ENCODE peak calls at places on chromosomes 1 and 21, in nine cellular contexts. One of them, this sample, is unnamed.
A peak's percentile ranks its signal among the peaks of the same experiment; 100 is the strongest.

GRCh38 chr1:86154581-86155060 is 2.0 kb downstream of the COL24A1 start:
- DNase-seq in spleen: peak; percentile 71
- DNase-seq in endothelial cell of umbilical vein: no peak
- DNase-seq in neural progenitor cell: peak; percentile 54
- DNase-seq in OCI-LY7: no peak
- DNase-seq in AG10803: peak; percentile 86
- DNase-seq in fibroblast of mammary gland: peak; percentile 28
- DNase-seq in transverse colon: no peak
- DNase-seq in AG09309: peak; percentile 73
- DNase-seq in this sample: no peak

GRCh38 chr1:185396126-185396525 is 79.1 kb upstream of the IVNS1ABP start:
- DNase-seq in spleen: no peak
- DNase-seq in endothelial cell of umbilical vein: no peak
- DNase-seq in neural progenitor cell: no peak
- DNase-seq in OCI-LY7: no peak
- DNase-seq in AG10803: no peak
- DNase-seq in fibroblast of mammary gland: no peak
- DNase-seq in transverse colon: no peak
- DNase-seq in AG09309: no peak
- DNase-seq in this sample: no peak

GRCh38 chr1:151475175-151475574 is 15.9 kb upstream of the POGZ start:
- DNase-seq in spleen: no peak
- DNase-seq in endothelial cell of umbilical vein: no peak
- DNase-seq in neural progenitor cell: no peak
- DNase-seq in OCI-LY7: peak; percentile 38
- DNase-seq in AG10803: no peak
- DNase-seq in fibroblast of mammary gland: no peak
- DNase-seq in transverse colon: no peak
- DNase-seq in AG09309: no peak
- DNase-seq in this sample: no peak

GRCh38 chr1:207218512-207219352 is 102.7 kb upstream of the CD55 start:
- DNase-seq in spleen: no peak
- DNase-seq in endothelial cell of umbilical vein: peak; percentile 62
- DNase-seq in neural progenitor cell: no peak
- DNase-seq in OCI-LY7: no peak
- DNase-seq in AG10803: no peak
- DNase-seq in fibroblast of mammary gland: no peak
- DNase-seq in transverse colon: no peak
- DNase-seq in AG09309: no peak
- DNase-seq in this sample: no peak

GRCh38 chr1:118074101-118074500 is 110.9 kb downstream of the SPAG17 start:
- DNase-seq in spleen: no peak
- DNase-seq in endothelial cell of umbilical vein: no peak
- DNase-seq in neural progenitor cell: peak; percentile 11
- DNase-seq in OCI-LY7: no peak
- DNase-seq in AG10803: peak; percentile 62
- DNase-seq in fibroblast of mammary gland: peak; percentile 6
- DNase-seq in transverse colon: no peak
- DNase-seq in AG09309: no peak
- DNase-seq in this sample: no peak

GRCh38 chr21:38080888-38081287 is 164.6 kb upstream of the KCNJ6 start:
- DNase-seq in spleen: no peak
- DNase-seq in endothelial cell of umbilical vein: no peak
- DNase-seq in neural progenitor cell: no peak
- DNase-seq in OCI-LY7: no peak
- DNase-seq in AG10803: no peak
- DNase-seq in fibroblast of mammary gland: no peak
- DNase-seq in transverse colon: no peak
- DNase-seq in AG09309: no peak
- DNase-seq in this sample: no peak

GRCh38 chr1:180988221-180988826 is 34.3 kb downstream of the STX6 start:
- DNase-seq in spleen: no peak
- DNase-seq in endothelial cell of umbilical vein: peak; percentile 5
- DNase-seq in neural progenitor cell: peak; percentile 67
- DNase-seq in OCI-LY7: no peak
- DNase-seq in AG10803: no peak
- DNase-seq in fibroblast of mammary gland: no peak
- DNase-seq in transverse colon: no peak
- DNase-seq in AG09309: no peak
- DNase-seq in this sample: peak; percentile 47

GRCh38 chr1:1758059-1758621 is 20.1 kb downstream of the NADK start:
- DNase-seq in spleen: peak; percentile 69
- DNase-seq in endothelial cell of umbilical vein: no peak
- DNase-seq in neural progenitor cell: no peak
- DNase-seq in OCI-LY7: no peak
- DNase-seq in AG10803: no peak
- DNase-seq in fibroblast of mammary gland: no peak
- DNase-seq in transverse colon: no peak
- DNase-seq in AG09309: no peak
- DNase-seq in this sample: no peak

GRCh38 chr1:165675794-165676193 is 22.6 kb downstream of the ALDH9A1 start:
- DNase-seq in spleen: no peak
- DNase-seq in endothelial cell of umbilical vein: no peak
- DNase-seq in neural progenitor cell: no peak
- DNase-seq in OCI-LY7: no peak
- DNase-seq in AG10803: no peak
- DNase-seq in fibroblast of mammary gland: no peak
- DNase-seq in transverse colon: no peak
- DNase-seq in AG09309: no peak
- DNase-seq in this sample: no peak

GRCh38 chr1:201845331-201846083 is 16.6 kb downstream of the IPO9 start:
- DNase-seq in spleen: no peak
- DNase-seq in endothelial cell of umbilical vein: no peak
- DNase-seq in neural progenitor cell: no peak
- DNase-seq in OCI-LY7: no peak
- DNase-seq in AG10803: peak; percentile 16
- DNase-seq in fibroblast of mammary gland: peak; percentile 68
- DNase-seq in transverse colon: no peak
- DNase-seq in AG09309: no peak
- DNase-seq in this sample: peak; percentile 63

GRCh38 chr1:158037876-158038359 is 44.5 kb downstream of the KIRREL1 start:
- DNase-seq in spleen: no peak
- DNase-seq in endothelial cell of umbilical vein: peak; percentile 58
- DNase-seq in neural progenitor cell: no peak
- DNase-seq in OCI-LY7: no peak
- DNase-seq in AG10803: peak; percentile 75
- DNase-seq in fibroblast of mammary gland: peak; percentile 78
- DNase-seq in transverse colon: no peak
- DNase-seq in AG09309: no peak
- DNase-seq in this sample: peak; percentile 53

GRCh38 chr1:181251001-181251712 is 162.7 kb downstream of the IER5 start:
- DNase-seq in spleen: no peak
- DNase-seq in endothelial cell of umbilical vein: peak; percentile 75
- DNase-seq in neural progenitor cell: no peak
- DNase-seq in OCI-LY7: no peak
- DNase-seq in AG10803: peak; percentile 34
- DNase-seq in fibroblast of mammary gland: peak; percentile 86
- DNase-seq in transverse colon: no peak
- DNase-seq in AG09309: peak; percentile 23
- DNase-seq in this sample: peak; percentile 75

GRCh38 chr1:163875214-163875926 is 553.6 kb downstream of the NUF2 start:
- DNase-seq in spleen: no peak
- DNase-seq in endothelial cell of umbilical vein: peak; percentile 79
- DNase-seq in neural progenitor cell: peak; percentile 13
- DNase-seq in OCI-LY7: no peak
- DNase-seq in AG10803: peak; percentile 98
- DNase-seq in fibroblast of mammary gland: peak; percentile 96
- DNase-seq in transverse colon: peak; percentile 18
- DNase-seq in AG09309: peak; percentile 94
- DNase-seq in this sample: no peak

GRCh38 chr1:205488074-205488723 is 16.3 kb upstream of the CDK18 start:
- DNase-seq in spleen: no peak
- DNase-seq in endothelial cell of umbilical vein: peak; percentile 47
- DNase-seq in neural progenitor cell: peak; percentile 89
- DNase-seq in OCI-LY7: peak; percentile 79
- DNase-seq in AG10803: peak; percentile 62
- DNase-seq in fibroblast of mammary gland: peak; percentile 55
- DNase-seq in transverse colon: peak; percentile 49
- DNase-seq in AG09309: peak; percentile 16
- DNase-seq in this sample: peak; percentile 52

GRCh38 chr1:52571783-52572182 is 18.9 kb upstream of the TUT4 start:
- DNase-seq in spleen: no peak
- DNase-seq in endothelial cell of umbilical vein: no peak
- DNase-seq in neural progenitor cell: no peak
- DNase-seq in OCI-LY7: peak; percentile 29
- DNase-seq in AG10803: peak; percentile 27
- DNase-seq in fibroblast of mammary gland: peak; percentile 66
- DNase-seq in transverse colon: no peak
- DNase-seq in AG09309: no peak
- DNase-seq in this sample: peak; percentile 16

GRCh38 chr1:47814592-47815436 is 182.4 kb downstream of the TRABD2B start:
- DNase-seq in spleen: no peak
- DNase-seq in endothelial cell of umbilical vein: no peak
- DNase-seq in neural progenitor cell: no peak
- DNase-seq in OCI-LY7: no peak
- DNase-seq in AG10803: no peak
- DNase-seq in fibroblast of mammary gland: no peak
- DNase-seq in transverse colon: no peak
- DNase-seq in AG09309: no peak
- DNase-seq in this sample: peak; percentile 19

GRCh38 chr1:167401260-167401873 is 117.0 kb downstream of the CD247 start:
- DNase-seq in spleen: no peak
- DNase-seq in endothelial cell of umbilical vein: peak; percentile 61
- DNase-seq in neural progenitor cell: peak; percentile 64
- DNase-seq in OCI-LY7: peak; percentile 70
- DNase-seq in AG10803: peak; percentile 43
- DNase-seq in fibroblast of mammary gland: peak; percentile 57
- DNase-seq in transverse colon: peak; percentile 71
- DNase-seq in AG09309: no peak
- DNase-seq in this sample: peak; percentile 58

GRCh38 chr1:222950892-222951291 is 136.1 kb downstream of the DISP1 start:
- DNase-seq in spleen: no peak
- DNase-seq in endothelial cell of umbilical vein: peak; percentile 17
- DNase-seq in neural progenitor cell: no peak
- DNase-seq in OCI-LY7: no peak
- DNase-seq in AG10803: no peak
- DNase-seq in fibroblast of mammary gland: no peak
- DNase-seq in transverse colon: no peak
- DNase-seq in AG09309: no peak
- DNase-seq in this sample: no peak

GRCh38 chr1:172838681-172839313 is 179.9 kb downstream of the FASLG start:
- DNase-seq in spleen: no peak
- DNase-seq in endothelial cell of umbilical vein: no peak
- DNase-seq in neural progenitor cell: no peak
- DNase-seq in OCI-LY7: no peak
- DNase-seq in AG10803: no peak
- DNase-seq in fibroblast of mammary gland: no peak
- DNase-seq in transverse colon: no peak
- DNase-seq in AG09309: no peak
- DNase-seq in this sample: no peak

GRCh38 chr1:161013104-161013590 is 7.8 kb downstream of the F11R start:
- DNase-seq in spleen: no peak
- DNase-seq in endothelial cell of umbilical vein: no peak
- DNase-seq in neural progenitor cell: no peak
- DNase-seq in OCI-LY7: no peak
- DNase-seq in AG10803: no peak
- DNase-seq in fibroblast of mammary gland: no peak
- DNase-seq in transverse colon: no peak
- DNase-seq in AG09309: no peak
- DNase-seq in this sample: no peak
- H3K4me3 ChIP-seq in spleen: no peak overlapping the region
- H3K4me3 ChIP-seq in endothelial cell of umbilical vein: no peak overlapping the region
- H3K4me3 ChIP-seq in neural progenitor cell: no peak overlapping the region
- H3K4me3 ChIP-seq in OCI-LY7: peak overlapping the region; percentile 60
- H3K4me3 ChIP-seq in AG10803: no peak overlapping the region
- H3K4me3 ChIP-seq in fibroblast of mammary gland: no peak overlapping the region
- H3K4me3 ChIP-seq in transverse colon: no peak overlapping the region
- H3K4me3 ChIP-seq in AG09309: no peak overlapping the region
- H3K4me3 ChIP-seq in this sample: no peak overlapping the region

DNA sequence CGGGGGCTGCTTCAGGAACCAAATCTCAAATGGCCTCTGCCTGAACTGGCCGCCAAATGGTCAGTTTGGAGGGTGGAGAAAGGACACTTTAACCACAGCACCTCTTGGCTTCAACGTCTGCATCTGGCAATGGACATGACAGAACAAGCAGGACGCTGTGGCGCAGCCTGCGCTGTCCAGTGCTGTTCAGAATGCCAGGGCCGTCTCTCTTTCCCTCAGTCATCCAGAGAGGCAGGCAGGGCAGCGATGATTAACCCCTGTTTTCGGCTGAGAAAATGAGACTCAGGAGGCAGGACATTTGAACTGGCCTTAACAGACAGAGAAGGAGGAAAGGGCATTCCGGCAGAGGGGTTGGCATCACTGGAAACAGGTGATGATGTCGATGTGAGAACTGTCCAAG is 48.6 kb downstream of the GLIS1 start:
- DNase-seq in spleen: no peak
- DNase-seq in endothelial cell of umbilical vein: no peak
- DNase-seq in neural progenitor cell: no peak
- DNase-seq in OCI-LY7: no peak
- DNase-seq in AG10803: no peak
- DNase-seq in fibroblast of mammary gland: no peak
- DNase-seq in transverse colon: no peak
- DNase-seq in AG09309: no peak
- DNase-seq in this sample: no peak
- TF ChIP-seq CTCF in spleen: no peak
- TF ChIP-seq CTCF in endothelial cell of umbilical vein: no peak
- TF ChIP-seq CTCF in neural progenitor cell: no peak
- TF ChIP-seq CTCF in OCI-LY7: no peak
- TF ChIP-seq CTCF in AG10803: no peak
- TF ChIP-seq CTCF in fibroblast of mammary gland: no peak
- TF ChIP-seq CTCF in transverse colon: no peak
- TF ChIP-seq CTCF in AG09309: no peak
- TF ChIP-seq CTCF in this sample: no peak

DNA sequence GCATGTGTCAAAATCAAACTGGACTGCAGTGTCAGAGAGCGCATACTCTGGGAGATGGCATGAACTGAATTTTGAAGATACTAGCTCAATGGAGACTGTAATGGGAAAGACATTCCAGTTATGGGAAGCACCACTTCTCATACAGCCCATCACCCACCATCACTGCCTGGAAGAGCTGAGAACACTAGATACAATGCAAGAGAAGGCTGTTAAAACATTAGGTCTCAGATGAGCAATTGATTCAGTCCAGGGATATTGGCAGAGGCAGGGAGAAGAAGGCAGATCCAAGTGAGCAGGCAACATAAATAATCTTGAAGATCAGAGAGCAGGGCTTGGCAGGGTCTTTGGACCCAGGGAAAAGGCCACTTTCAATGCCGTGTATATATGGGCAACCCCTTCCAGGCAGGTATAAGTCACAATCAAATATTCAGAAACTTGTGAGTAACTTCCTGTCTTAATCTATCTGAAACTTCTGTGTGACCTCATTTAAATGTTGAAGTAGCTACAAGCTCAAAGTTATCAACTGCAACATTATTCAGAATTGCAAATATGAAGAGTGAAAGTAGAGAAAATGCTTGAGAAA is 290.3 kb upstream of the SGIP1 start:
- DNase-seq in spleen: no peak
- DNase-seq in endothelial cell of umbilical vein: peak; percentile 40
- DNase-seq in neural progenitor cell: no peak
- DNase-seq in OCI-LY7: no peak
- DNase-seq in AG10803: no peak
- DNase-seq in fibroblast of mammary gland: peak; percentile 16
- DNase-seq in transverse colon: no peak
- DNase-seq in AG09309: no peak
- DNase-seq in this sample: no peak
- H3K4me3 ChIP-seq in spleen: no peak overlapping the region
- H3K4me3 ChIP-seq in endothelial cell of umbilical vein: no peak overlapping the region
- H3K4me3 ChIP-seq in neural progenitor cell: no peak overlapping the region
- H3K4me3 ChIP-seq in OCI-LY7: no peak overlapping the region
- H3K4me3 ChIP-seq in AG10803: no peak overlapping the region
- H3K4me3 ChIP-seq in fibroblast of mammary gland: no peak overlapping the region
- H3K4me3 ChIP-seq in transverse colon: no peak overlapping the region
- H3K4me3 ChIP-seq in AG09309: no peak overlapping the region
- H3K4me3 ChIP-seq in this sample: no peak overlapping the region

GRCh38 chr1:95072532-95073419 is at the start of gene ALG14:
- DNase-seq in spleen: peak; percentile 97
- DNase-seq in endothelial cell of umbilical vein: peak; percentile 97
- DNase-seq in neural progenitor cell: peak; percentile 95
- DNase-seq in OCI-LY7: peak; percentile 94
- DNase-seq in AG10803: peak; percentile 95
- DNase-seq in fibroblast of mammary gland: peak; percentile 95
- DNase-seq in transverse colon: peak; percentile 95
- DNase-seq in AG09309: peak; percentile 79
- DNase-seq in this sample: peak; percentile 97
- TF ChIP-seq CTCF in spleen: no peak
- TF ChIP-seq CTCF in endothelial cell of umbilical vein: no peak
- TF ChIP-seq CTCF in neural progenitor cell: no peak
- TF ChIP-seq CTCF in OCI-LY7: no peak
- TF ChIP-seq CTCF in AG10803: no peak
- TF ChIP-seq CTCF in fibroblast of mammary gland: no peak
- TF ChIP-seq CTCF in transverse colon: no peak
- TF ChIP-seq CTCF in AG09309: no peak
- TF ChIP-seq CTCF in this sample: no peak

This sample was measured in astrocyte of the spinal cord.